ENCODE peak calls at places on chromosome 21, in five cellular contexts. I is endothelial cell, W is GM10248, Y is SK-N-SH, K is NB4. X is an unnamed sample.

GRCh38 chr21:27648560-27648959 is 681.7 kb upstream of the ADAMTS5 start:
- DNase-seq in K (no peak), W (no peak), Y (no peak), I (no peak), X (no peak)

GRCh38 chr21:17819878-17820232 is 699 bp upstream of the C21orf91 start:
- DNase-seq in K (no peak), Y (peak; percentile 5), W (peak; percentile 78), I (no peak), X (peak; percentile 79)

GRCh38 chr21:28742527-28742926 is 250.2 kb downstream of the LTN1 start:
- DNase-seq in K (no peak), Y (peak; percentile 24), W (no peak), I (no peak), X (no peak)

GRCh38 chr21:26572026-26572425 is 1.1 kb downstream of the CYYR1 start:
- DNase-seq in Y (no peak), K (no peak), W (no peak), I (no peak), X (no peak)

GRCh38 chr21:42199488-42200463 is 19.2 kb upstream of the ABCG1 start:
- DNase-seq in Y (no peak), K (peak; percentile 88), I (no peak), W (no peak), X (no peak)

GRCh38 chr21:33734326-33734725 is 92.0 kb downstream of the ITSN1 start:
- DNase-seq in Y (no peak), K (no peak), W (no peak), I (no peak), X (no peak)

GRCh38 chr21:43206231-43207042 is 37.6 kb downstream of the CRYAA start:
- DNase-seq in I (no peak), W (no peak), Y (no peak), K (no peak), X (no peak)

GRCh38 chr21:31182231-31183129 is 144.2 kb upstream of the KRTAP19-8 start:
- DNase-seq in I (no peak), Y (no peak), W (no peak), K (no peak), X (no peak)

GRCh38 chr21:14096577-14096976 is 114.2 kb downstream of the LIPI start:
- DNase-seq in W (no peak), K (no peak), I (no peak), Y (no peak), X (no peak)

GRCh38 chr21:25607812-25608737 is 794 bp upstream of the MRPL39 start:
- DNase-seq in Y (peak; percentile 78), K (peak; percentile 83), W (peak; percentile 80), I (peak; percentile 72), X (peak; percentile 79)

GRCh38 chr21:27406297-27407009 is 439.6 kb upstream of the ADAMTS5 start:
- DNase-seq in W (no peak), K (no peak), Y (peak; percentile 18), I (no peak), X (no peak)

GRCh38 chr21:42476493-42477342 is 19.3 kb downstream of the RSPH1 start:
- DNase-seq in I (no peak), Y (no peak), W (no peak), K (no peak), X (no peak)

GRCh38 chr21:15894596-15894995 is 164.8 kb downstream of the USP25 start:
- DNase-seq in Y (peak; percentile 9), K (peak; percentile 5), I (no peak), W (no peak), X (no peak)

GRCh38 chr21:16113052-16113715 is 383.4 kb downstream of the USP25 start:
- DNase-seq in K (no peak), I (no peak), Y (no peak), W (no peak), X (no peak)

GRCh38 chr21:40783404-40783803 is 63.6 kb downstream of the DSCAM start:
- DNase-seq in W (no peak), K (no peak), Y (no peak), I (no peak), X (no peak)

GRCh38 chr21:35346697-35347096 is 297.6 kb upstream of the RUNX1 start:
- DNase-seq in W (no peak), Y (no peak), I (no peak), K (no peak), X (no peak)

GRCh38 chr21:41701749-41702148 is 65.1 kb downstream of the RIPK4 start:
- DNase-seq in W (no peak), I (no peak), Y (no peak), K (peak; percentile 30), X (no peak)

GRCh38 chr21:25911730-25912401 is 177.1 kb downstream of the GABPA start:
- DNase-seq in W (no peak), Y (no peak), I (no peak), K (no peak), X (no peak)

GRCh38 chr21:41947596-41948403 is 6.0 kb downstream of the C2CD2 start:
- DNase-seq in I (no peak), K (no peak), W (no peak), Y (no peak), X (no peak)

GRCh38 chr21:35563885-35564451 is 496.4 kb downstream of the SETD4 start:
- DNase-seq in K (peak; percentile 97), I (no peak), Y (no peak), W (no peak), X (no peak)

GRCh38 chr21:18298228-18298627 is 53.6 kb downstream of the CHODL start:
- DNase-seq in K (no peak), I (no peak), W (no peak), Y (no peak), X (no peak)

GRCh38 chr21:42222386-42222785 is 3.4 kb downstream of the ABCG1 start:
- DNase-seq in I (no peak), K (no peak), Y (no peak), W (no peak), X (no peak)

GRCh38 chr21:41641821-41642368 is 125.0 kb downstream of the RIPK4 start:
- DNase-seq in W (no peak), K (no peak), Y (no peak), I (no peak), X (no peak)

GRCh38 chr21:42650441-42651421 is 2.7 kb upstream of the PDE9A start:
- DNase-seq in I (no peak), W (no peak), Y (no peak), K (no peak), X (no peak)

GRCh38 chr21:35265170-35265877 is 216.2 kb upstream of the RUNX1 start:
- DNase-seq in I (no peak), K (no peak), Y (no peak), W (no peak), X (no peak)

GRCh38 chr21:41961753-41962152 is 7.9 kb upstream of the C2CD2 start:
- DNase-seq in K (no peak), Y (no peak), W (no peak), I (no peak), X (no peak)

GRCh38 chr21:34733866-34734265 is 65.1 kb downstream of the CLIC6 start:
- DNase-seq in W (no peak), Y (no peak), K (no peak), I (no peak), X (no peak)

GRCh38 chr21:42238185-42238934 is 19.4 kb downstream of the ABCG1 start:
- DNase-seq in W (no peak), I (no peak), K (no peak), Y (no peak), X (no peak)

GRCh38 chr21:41147096-41147978 is 20.6 kb upstream of the BACE2 start:
- DNase-seq in K (no peak), Y (no peak), I (no peak), W (no peak), X (no peak)

GRCh38 chr21:35075546-35075945 is 26.4 kb upstream of the RUNX1 start:
- DNase-seq in K (no peak), Y (no peak), W (no peak), I (no peak), X (no peak)

GRCh38 chr21:42892582-42892930 is 553 bp upstream of the NDUFV3 start:
- DNase-seq in I (no peak), W (no peak), K (no peak), Y (no peak), X (no peak)

GRCh38 chr21:14215971-14216621 is at the start of gene RBM11:
- DNase-seq in Y (peak; percentile 84), I (peak; percentile 91), W (peak; percentile 73), K (peak; percentile 12), X (peak; percentile 78)

GRCh38 chr21:33854604-33855003 is 61.0 kb downstream of the ATP5PO start:
- DNase-seq in Y (no peak), K (no peak), W (no peak), I (no peak), X (no peak)

DNA sequence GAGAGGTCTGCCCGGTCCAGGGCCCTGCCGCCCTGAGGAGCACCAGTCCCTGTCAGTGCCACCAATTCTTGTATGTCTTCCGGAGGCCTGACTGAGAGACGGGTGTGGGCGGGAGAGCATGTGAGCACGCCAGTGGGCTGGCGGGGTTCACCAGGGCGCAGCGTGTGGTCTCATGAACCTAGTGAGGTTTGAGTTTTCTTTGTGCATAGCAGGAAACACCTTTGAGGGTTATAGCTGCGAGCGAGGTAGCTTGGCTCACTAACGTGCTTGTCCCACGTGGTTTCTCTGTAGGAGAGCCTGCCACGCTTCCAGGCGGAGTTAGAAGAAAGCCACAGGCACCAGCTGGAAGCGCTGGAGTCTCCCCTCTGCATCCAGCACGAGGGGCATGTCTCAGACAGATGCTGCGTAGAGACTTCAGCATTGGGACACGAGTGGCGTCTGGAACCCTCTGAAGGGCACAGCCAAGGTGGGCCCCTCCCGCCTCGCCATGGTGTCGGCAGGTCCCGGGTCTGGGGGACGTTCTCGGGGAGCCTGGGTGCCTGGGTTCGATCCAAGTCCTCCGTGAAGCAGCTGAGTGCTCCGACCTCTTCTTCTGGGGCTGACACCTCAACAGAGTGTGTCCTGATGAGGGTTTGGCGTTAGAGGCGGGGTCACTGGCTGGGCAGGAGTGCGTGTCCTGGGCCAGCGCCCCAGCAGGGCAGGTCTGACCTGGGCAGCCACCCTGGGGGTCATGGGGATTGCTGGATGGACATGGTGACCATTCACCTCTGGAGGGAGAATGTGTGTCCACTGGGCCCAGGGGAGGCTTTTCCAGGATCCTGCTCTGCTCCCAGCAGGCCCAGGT is 31.4 kb downstream of the PCNT start:
- DNase-seq in K (no peak), Y (no peak), W (no peak), I (no peak), X (no peak)
- TF ChIP-seq CTCF in K (no peak), Y (no peak), W (no peak), I (no peak), X (no peak)

GRCh38 chr21:38170283-38170682 is 86.5 kb upstream of the KCNJ15 start:
- DNase-seq in K (no peak), Y (no peak), I (peak; percentile 56), W (peak; percentile 20), X (peak; percentile 21)
- TF ChIP-seq CTCF in K (no peak), Y (peak; percentile 51), I (peak; percentile 31), W (peak; percentile 29), X (peak; percentile 42)

DNA sequence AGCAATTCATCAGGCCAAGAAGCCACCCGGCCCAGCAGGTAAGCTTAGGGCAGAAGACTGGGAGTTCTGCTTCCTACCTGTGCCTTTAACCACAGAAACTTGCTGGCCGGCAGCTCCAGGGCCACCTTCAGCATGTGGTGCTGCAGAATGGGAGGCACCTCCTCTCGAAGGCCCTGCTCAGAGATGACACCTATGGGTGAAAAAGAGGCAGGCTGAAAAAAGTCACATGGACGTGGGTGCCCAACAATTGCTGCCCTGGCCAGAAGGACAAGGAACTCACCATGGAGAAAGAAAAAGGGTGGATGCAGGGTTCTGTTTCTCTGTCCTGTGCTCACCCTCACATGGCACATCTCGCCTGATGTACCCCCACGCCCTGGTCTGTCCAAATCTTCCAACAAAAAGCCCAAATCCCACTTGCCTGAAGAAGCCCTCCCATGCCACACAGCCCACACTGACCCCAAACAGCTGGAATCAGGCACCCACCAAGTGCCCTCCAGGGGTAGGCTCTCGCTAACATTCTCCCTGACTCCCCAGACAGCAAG is 33.0 kb downstream of the URB1 start:
- DNase-seq in I (no peak), W (no peak), Y (no peak), K (peak; percentile 12), X (no peak)
- TF ChIP-seq CTCF in I (no peak), W (no peak), Y (peak; percentile 25), K (peak; percentile 10), X (no peak)

GRCh38 chr21:44377201-44377921 is 23.9 kb downstream of the TRPM2 start:
- DNase-seq in K (peak; percentile 50), Y (peak; percentile 58), I (no peak), W (no peak), X (no peak)
- TF ChIP-seq CTCF in K (peak; percentile 12), Y (peak; percentile 27), I (no peak), W (no peak), X (no peak)